ENCODE peak calls at places on chromosomes 13 and 19, in six cellular contexts. H, R, T, G, V and J are unnamed samples.

GRCh38 chr13:33918199-33918932 is 100.4 kb downstream of the RFC3 start:
- DNase-seq in T (peak), R (peak), H (no peak), V (peak), G (no peak), J (no peak)

GRCh38 chr13:32073180-32073864 is 41.7 kb downstream of the FRY start:
- DNase-seq in R (no peak), G (no peak), T (no peak), H (no peak), V (no peak), J (no peak)

GRCh38 chr13:76512676-76513277 is 373.4 kb downstream of the KCTD12 start:
- DNase-seq in V (peak), R (peak), G (no peak), H (no peak), T (peak), J (no peak)

GRCh38 chr13:72643339-72643989 is 84.0 kb downstream of the MZT1 start:
- DNase-seq in R (peak), T (peak), G (peak), V (no peak), H (peak), J (peak)

GRCh38 chr13:47233734-47234133 is 336.9 kb upstream of the HTR2A start:
- DNase-seq in H (no peak), G (no peak), R (peak), T (peak), V (no peak), J (no peak)

GRCh38 chr19:15425321-15425950 is 6.6 kb upstream of the AKAP8L start:
- DNase-seq in G (no peak), T (no peak), H (no peak), R (no peak), V (no peak), J (no peak)

GRCh38 chr19:40279761-40280607 is 5.2 kb downstream of the AKT2 start:
- DNase-seq in T (no peak), G (no peak), R (no peak), V (no peak), H (no peak), J (no peak)

GRCh38 chr19:38731654-38732301 is 12.5 kb downstream of the CAPN12 start:
- DNase-seq in V (no peak), G (peak), T (no peak), H (no peak), R (no peak), J (no peak)

GRCh38 chr13:48403929-48404328 is 9.0 kb downstream of the LPAR6 start:
- DNase-seq in G (no peak), R (no peak), V (no peak), T (no peak), H (no peak), J (no peak)

GRCh38 chr19:54364775-54365257 is at the start of gene LAIR1:
- DNase-seq in R (peak), H (peak), V (no peak), T (no peak), G (no peak), J (peak)

GRCh38 chr13:24865158-24865557 is 101.2 kb downstream of the RNF17 start:
- DNase-seq in H (no peak), V (no peak), T (peak), G (no peak), R (peak), J (no peak)

GRCh38 chr13:44234566-44234965 is 139.1 kb upstream of the SERP2 start:
- DNase-seq in H (no peak), V (no peak), R (no peak), T (no peak), G (no peak), J (no peak)

GRCh38 chr13:95698047-95698749 is 21.3 kb downstream of the DNAJC3 start:
- DNase-seq in G (no peak), H (no peak), R (peak), V (no peak), T (no peak), J (no peak)
- TF ChIP-seq CTCF in G (no peak), H (no peak), R (peak), V (peak), T (peak), J (peak)

GRCh38 chr19:52065399-52065798 is 16.8 kb upstream of the ZNF432 start:
- DNase-seq in H (no peak), G (no peak), V (no peak), R (no peak), T (no peak), J (no peak)
- TF ChIP-seq CTCF in H (no peak), G (no peak), V (no peak), R (no peak), T (no peak), J (no peak)

GRCh38 chr19:990119-990571 is 6.0 kb downstream of the WDR18 start:
- DNase-seq in T (no peak), R (no peak), G (no peak), V (no peak), H (no peak), J (no peak)

GRCh38 chr19:988510-988909 is 4.4 kb downstream of the WDR18 start:
- DNase-seq in H (no peak), T (no peak), G (no peak), V (no peak), R (no peak), J (no peak)

GRCh38 chr19:988081-988480 is 3.9 kb downstream of the WDR18 start:
- DNase-seq in V (no peak), G (no peak), H (no peak), T (no peak), R (no peak), J (no peak)

GRCh38 chr19:990746-991145 is 6.6 kb downstream of the WDR18 start:
- DNase-seq in H (no peak), V (no peak), T (no peak), G (no peak), R (no peak), J (no peak)

GRCh38 chr19:989381-990081 is 5.4 kb downstream of the WDR18 start:
- DNase-seq in H (no peak), V (no peak), R (no peak), G (no peak), T (no peak), J (peak)
- TF ChIP-seq CTCF in H (no peak), V (peak), R (peak), G (no peak), T (peak), J (peak)

GRCh38 chr19:56660381-56661105 is 11.0 kb downstream of the ZNF835 start:
- DNase-seq in G (no peak), T (no peak), H (no peak), V (no peak), R (no peak), J (no peak)
- TF ChIP-seq CTCF in G (no peak), T (no peak), H (no peak), V (no peak), R (no peak), J (no peak)

DNA sequence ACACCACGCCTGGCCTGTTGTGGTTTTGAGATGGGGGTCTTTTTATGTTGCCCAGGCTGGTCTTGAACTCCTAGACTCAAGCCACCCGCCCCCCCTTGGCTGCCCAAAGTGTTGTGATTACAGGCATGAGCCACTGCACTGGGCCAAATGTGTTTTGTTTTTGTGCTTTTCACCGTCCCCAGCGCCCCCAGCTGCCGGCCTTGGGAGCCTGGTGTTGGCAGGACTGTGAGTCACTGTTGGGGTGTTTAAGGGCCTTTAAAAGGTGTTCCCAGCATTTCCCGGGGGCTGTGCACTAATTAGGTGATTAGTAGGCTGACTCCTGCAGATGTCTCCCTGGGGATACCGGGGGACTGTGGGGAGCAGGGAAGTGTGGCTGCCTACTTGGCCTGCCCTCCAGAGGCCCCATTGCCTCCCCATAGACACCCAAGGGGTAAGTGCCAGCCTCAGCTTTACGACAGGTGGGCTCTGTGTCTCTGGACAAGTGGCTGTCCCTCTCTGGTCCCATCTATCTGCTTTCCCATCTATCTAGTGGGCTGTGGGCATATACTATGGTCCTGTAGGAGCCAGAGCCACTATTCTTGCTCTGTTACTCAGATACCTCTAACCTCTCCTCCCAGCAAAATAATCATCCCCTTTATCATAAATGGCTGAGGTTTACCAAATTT is 11.8 kb upstream of the TLE5 start:
- DNase-seq in R (peak), T (no peak), H (no peak), G (no peak), V (no peak), J (no peak)
- TF ChIP-seq CTCF in R (peak), T (peak), H (no peak), G (no peak), V (peak), J (no peak)

GRCh38 chr19:10295305-10295846 is 5.6 kb downstream of the ICAM5 start:
- DNase-seq in T (no peak), G (peak), V (no peak), H (peak), R (peak), J (no peak)
- TF ChIP-seq CTCF in T (peak), G (no peak), V (peak), H (no peak), R (peak), J (no peak)

GRCh38 chr13:50387124-50387581 is 371.9 kb downstream of the KCNRG start:
- DNase-seq in R (no peak), V (no peak), H (peak), T (peak), G (peak), J (no peak)
- TF ChIP-seq CTCF in R (peak), V (peak), H (peak), T (peak), G (no peak), J (no peak)